ENCODE peak calls at places on chromosomes 7 and 10, in five cellular contexts. W, L, I, Z and P are unnamed samples.

GRCh38 chr7:101243786-101244384 is 996 bp downstream of the FIS1 start:
- DNase-seq in L (no peak), W (peak; percentile 47), I (peak; percentile 10), Z (no peak), P (no peak)

GRCh38 chr10:101429423-101429822 is 75.5 kb downstream of the BTRC start:
- DNase-seq in L (no peak), W (no peak), I (no peak), Z (no peak), P (no peak)

GRCh38 chr10:71911296-71911954 is 52.8 kb upstream of the CHST3 start:
- DNase-seq in W (no peak), Z (no peak), L (no peak), I (no peak), P (no peak)

GRCh38 chr10:113524120-113524519 is 28.7 kb upstream of the HABP2 start:
- DNase-seq in W (no peak), L (no peak), Z (no peak), I (no peak), P (no peak)

GRCh38 chr10:125151824-125152634 is 8.3 kb downstream of the CTBP2 start:
- DNase-seq in Z (peak; percentile 36), I (no peak), W (peak; percentile 49), L (no peak), P (no peak)

GRCh38 chr10:71314028-71314693 is 4.9 kb upstream of the SLC29A3 start:
- DNase-seq in Z (no peak), L (peak; percentile 83), I (peak; percentile 55), W (peak; percentile 77), P (no peak)

GRCh38 chr7:28298870-28299484 is 113.3 kb upstream of the CREB5 start:
- DNase-seq in W (peak; percentile 15), I (no peak), Z (peak; percentile 65), L (peak; percentile 80), P (peak; percentile 22)

GRCh38 chr7:84277628-84278224 is 83.1 kb upstream of the SEMA3A start:
- DNase-seq in L (no peak), Z (no peak), I (no peak), W (no peak), P (no peak)

GRCh38 chr7:5693529-5693928 is 87.9 kb downstream of the RNF216 start:
- DNase-seq in W (peak; percentile 91), Z (no peak), L (peak; percentile 63), I (no peak), P (no peak)

GRCh38 chr10:18976681-18977251 is 71.8 kb upstream of the MALRD1 start:
- DNase-seq in Z (no peak), W (no peak), L (no peak), I (no peak), P (no peak)

GRCh38 chr10:35079763-35080162 is 10.4 kb downstream of the CUL2 start:
- DNase-seq in L (no peak), Z (no peak), W (no peak), I (no peak), P (no peak)

GRCh38 chr7:141477866-141478265 is 73.3 kb upstream of the AGK start:
- DNase-seq in Z (no peak), I (no peak), W (no peak), L (no peak), P (no peak)

GRCh38 chr10:71372882-71373495 is 23.7 kb upstream of the CDH23 start:
- DNase-seq in Z (no peak), W (peak; percentile 4), I (no peak), L (no peak), P (no peak)

GRCh38 chr7:150444141-150444540 is 6.3 kb upstream of the GIMAP8 start:
- DNase-seq in L (no peak), I (no peak), Z (no peak), W (no peak), P (no peak)

GRCh38 chr10:113426181-113426837 is 126.5 kb upstream of the HABP2 start:
- DNase-seq in L (no peak), Z (peak; percentile 5), I (no peak), W (no peak), P (no peak)

GRCh38 chr7:128137096-128137655 is 103.9 kb upstream of the LEP start:
- DNase-seq in L (no peak), W (peak; percentile 47), I (no peak), Z (no peak), P (no peak)

GRCh38 chr10:107341281-107341680 is 176.8 kb upstream of the SORCS1 start:
- DNase-seq in Z (no peak), I (no peak), W (no peak), L (no peak), P (no peak)